ENCODE peak calls at places on chromosome 5, in six cellular contexts. S, K, Q, P, L and X are unnamed samples. For H3K9me3, the result is how much of the 10 kb centered on the place peaks cover.

GRCh38 chr5:29150840-29151239 is 2042.6 kb upstream of the CDH6 start:
- DNase-seq in P (no peak), K (no peak), S (no peak), L (no peak), Q (no peak), X (no peak)

GRCh38 chr5:139954462-139954861 is 88.6 kb downstream of the NRG2 start:
- DNase-seq in S (no peak), P (no peak), K (no peak), Q (no peak), L (no peak), X (no peak)

GRCh38 chr5:119343042-119343441 is 12.8 kb upstream of the TNFAIP8 start:
- DNase-seq in P (no peak), K (peak), Q (no peak), S (no peak), L (no peak), X (peak)

GRCh38 chr5:43422143-43422542 is 10.0 kb upstream of the CCL28 start:
- DNase-seq in Q (peak), K (peak), L (no peak), P (no peak), S (no peak), X (no peak)

GRCh38 chr5:166992874-166993722 is 1298.3 kb upstream of the WWC1 start:
- DNase-seq in S (no peak), K (peak), Q (no peak), L (no peak), P (no peak), X (no peak)

GRCh38 chr5:92492908-92493307 is 1088.1 kb downstream of the NR2F1-AS1 start:
- DNase-seq in S (no peak), L (no peak), K (no peak), Q (no peak), P (no peak), X (no peak)

GRCh38 chr5:96629774-96630173 is 32.4 kb upstream of the CAST start:
- DNase-seq in Q (no peak), K (peak), S (no peak), P (no peak), L (peak), X (peak)

GRCh38 chr5:127425868-127426267 is 91.6 kb upstream of the PRRC1 start:
- DNase-seq in Q (no peak), P (no peak), K (no peak), L (no peak), S (no peak), X (no peak)

GRCh38 chr5:100791376-100791775 is 111.7 kb downstream of the ST8SIA4 start:
- DNase-seq in P (no peak), L (no peak), K (no peak), S (no peak), Q (no peak), X (no peak)

GRCh38 chr5:178883815-178884430 is 11.8 kb upstream of the ZFP2 start:
- DNase-seq in Q (no peak), P (no peak), L (no peak), S (no peak), K (no peak), X (no peak)
- H3K9me3 ChIP-seq in Q (half or more), P (half or more), L (under half), S (under half), K (under half), X (under half)

GRCh38 chr5:22514231-22514630 is 338.9 kb downstream of the CDH12 start:
- DNase-seq in K (no peak), L (no peak), S (no peak), Q (no peak), P (no peak), X (no peak)
- H3K27ac ChIP-seq in K (no peak), L (no peak), S (no peak), Q (no peak), P (no peak), X (no peak)

GRCh38 chr5:31193026-31193425 is 460 bp upstream of the CDH6 start:
- DNase-seq in L (no peak), P (no peak), Q (no peak), S (no peak), K (no peak), X (no peak)
- H3K4me3 ChIP-seq in L (no peak), P (peak), Q (no peak), S (no peak), K (peak), X (no peak)

GRCh38 chr5:141260458-141261237 is 15.5 kb downstream of the PCDHB15 start:
- DNase-seq in S (no peak), K (peak), L (no peak), Q (no peak), P (no peak), X (no peak)
- H3K9me3 ChIP-seq in S (under half), K (under half), L (half or more), Q (half or more), P (half or more), X (half or more)

DNA sequence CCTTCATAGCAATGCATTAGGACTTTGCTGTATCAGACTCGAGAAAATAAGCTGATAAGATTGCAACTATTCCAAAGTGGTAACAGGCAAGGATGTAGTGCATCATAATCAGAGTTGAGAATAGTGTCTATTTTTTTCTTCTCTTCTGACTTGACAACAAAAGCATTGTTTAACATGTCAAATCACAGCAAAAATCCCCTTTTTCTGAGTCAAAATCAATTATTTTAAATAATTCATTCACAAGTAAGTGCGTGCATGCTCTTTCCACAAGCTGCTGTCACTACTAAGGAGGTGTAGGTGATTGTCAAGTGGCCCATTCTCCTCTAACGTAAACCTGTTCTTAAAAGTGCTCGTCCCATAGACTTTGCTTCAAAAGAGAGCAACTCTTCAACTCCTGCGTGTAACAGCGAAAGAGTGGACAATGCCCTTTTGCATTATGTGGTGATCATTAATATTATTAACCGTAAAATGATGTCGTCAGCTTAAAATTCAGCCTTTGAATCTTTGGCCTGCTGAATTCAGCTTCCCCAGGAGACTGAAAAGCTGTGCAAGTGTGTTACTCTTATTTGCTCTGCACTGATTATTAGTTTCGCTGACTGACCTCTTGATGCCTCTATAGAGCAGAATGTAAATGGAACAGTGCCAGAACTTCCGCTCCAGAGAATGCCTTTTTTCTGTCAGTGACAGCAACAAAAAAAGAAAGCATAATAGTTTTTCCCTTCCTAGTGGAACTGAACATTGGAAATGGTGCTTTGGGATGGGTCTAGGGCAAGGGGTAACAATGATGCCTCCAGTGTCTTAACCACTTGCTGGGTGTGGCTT is 680.8 kb upstream of the SEMA6A start:
- DNase-seq in L (no peak), S (no peak), K (no peak), Q (no peak), P (no peak), X (no peak)
- H3K27ac ChIP-seq in L (no peak), S (no peak), K (no peak), Q (no peak), P (no peak), X (no peak)

GRCh38 chr5:16740046-16740445 is 123.2 kb upstream of the RETREG1 start:
- DNase-seq in Q (no peak), K (no peak), S (no peak), P (no peak), L (no peak), X (no peak)
- H3K4me3 ChIP-seq in Q (no peak), K (no peak), S (no peak), P (peak), L (no peak), X (no peak)

DNA sequence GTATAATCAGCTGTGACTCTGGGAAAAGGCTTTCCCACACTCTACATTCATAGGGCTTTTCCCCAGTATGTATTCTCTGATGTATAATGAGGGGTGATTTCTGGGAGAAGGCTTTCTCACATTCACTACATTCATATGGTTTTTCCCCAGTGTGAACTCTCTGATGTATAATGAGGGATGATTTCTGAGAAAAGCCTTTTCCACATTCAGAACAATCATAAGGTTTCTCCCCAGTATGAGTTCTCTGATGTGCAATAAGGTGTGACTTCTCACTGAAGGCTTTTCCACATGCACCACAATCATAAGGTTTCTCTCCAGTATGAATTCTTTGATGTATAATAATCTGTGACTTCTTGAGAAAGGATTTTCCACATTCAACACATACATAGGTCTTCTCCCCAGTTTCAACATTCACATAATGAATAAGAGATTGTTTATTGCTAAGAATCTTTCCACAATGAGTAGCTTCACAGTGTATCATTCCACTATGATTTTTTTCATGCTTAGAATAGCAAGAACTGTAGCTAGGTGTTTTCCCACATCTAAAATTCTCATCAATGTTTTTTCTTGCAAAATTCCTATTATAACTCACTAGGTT is 26.7 kb upstream of the ZNF300 start:
- DNase-seq in L (no peak), Q (no peak), K (peak), S (no peak), P (no peak), X (no peak)
- H3K9me3 ChIP-seq in L (half or more), Q (half or more), K (under half), S (under half), P (half or more), X (under half)

GRCh38 chr5:154301726-154302125 is 111.2 kb downstream of the GALNT10 start:
- DNase-seq in P (no peak), L (no peak), Q (no peak), S (no peak), K (no peak), X (no peak)
- H3K27ac ChIP-seq in P (peak), L (no peak), Q (no peak), S (no peak), K (no peak), X (no peak)